ENCODE peak calls at places on chromosomes 13 and 19, in seven cellular contexts. A is AG09319; H is HAP-1; V is HEK293T; R is WERI-Rb-1; C is stimulated activated CD8-positive, alpha-beta memory T cell treated with anti-CD3 and anti-CD28 coated beads, Interleukin-7, amount 100 ng/mL, for 4 hours; Z is GOT3. X is an unnamed sample.

GRCh38 chr19:38648789-38649304 is 1.4 kb downstream of the ACTN4 start:
- DNase-seq in Z (no peak), H (no peak), A (no peak), V (no peak), R (no peak), C (no peak), X (no peak)

GRCh38 chr19:662207-662961 is 630 bp downstream of the RNF126 start:
- DNase-seq in H (peak), C (peak), A (no peak), V (peak), R (peak), Z (no peak), X (no peak)

GRCh38 chr19:38004505-38005223 is 97.7 kb downstream of the SIPA1L3 start:
- DNase-seq in Z (peak), A (peak), V (peak), H (peak), R (peak), C (no peak), X (peak)

GRCh38 chr13:30486230-30487074 is 20.7 kb upstream of the HMGB1 start:
- DNase-seq in R (no peak), Z (no peak), C (no peak), H (no peak), V (no peak), A (no peak), X (no peak)

GRCh38 chr13:36430247-36431203 is 1.8 kb upstream of the CCNA1 start:
- DNase-seq in Z (no peak), V (no peak), C (no peak), H (no peak), R (peak), A (no peak), X (no peak)

GRCh38 chr13:86760620-86761019 is 910.6 kb upstream of the SLITRK5 start:
- DNase-seq in A (no peak), H (no peak), V (no peak), C (no peak), Z (no peak), R (no peak), X (no peak)

GRCh38 chr13:45564108-45564507 is 51.4 kb downstream of the ERICH6B start:
- DNase-seq in H (no peak), Z (no peak), A (no peak), R (no peak), V (no peak), C (no peak), X (peak)

GRCh38 chr19:13149628-13150186 is 468 bp downstream of the STX10 start:
- DNase-seq in Z (no peak), R (peak), H (peak), V (no peak), C (no peak), A (no peak), X (no peak)

GRCh38 chr13:51501592-51502205 is 48.9 kb upstream of the INTS6 start:
- DNase-seq in R (no peak), A (no peak), V (no peak), H (no peak), C (no peak), Z (no peak), X (no peak)

GRCh38 chr19:17282488-17283256 is 971 bp downstream of the ANKLE1 start:
- DNase-seq in R (peak), H (peak), A (no peak), V (peak), Z (peak), C (peak), X (no peak)

GRCh38 chr13:105410602-105411001 is 1124.9 kb downstream of the EFNB2 start:
- DNase-seq in C (no peak), V (peak), A (no peak), Z (no peak), H (no peak), R (peak), X (no peak)

GRCh38 chr13:51914137-51914493 is 52.3 kb downstream of the CCDC70 start:
- DNase-seq in A (no peak), H (no peak), R (no peak), Z (no peak), V (no peak), C (no peak), X (no peak)

X was measured in brain pericyte.